ENCODE peak calls at places on chromosomes 6 and 20, in six cellular contexts. D is body of pancreas, R is prostate gland, O is testis, F is endothelial cell of umbilical vein, P is vagina. Y is an unnamed sample.
A peak's percentile ranks its signal among the peaks of the same experiment; 100 is the strongest.

GRCh38 chr20:1308702-1309095 is 20.2 kb downstream of the SDCBP2 start:
- DNase-seq in D (no peak), R (no peak), O (no peak), P (no peak), F (no peak), Y (no peak)

GRCh38 chr6:138103876-138104275 is 3.3 kb downstream of the PERP start:
- DNase-seq in P (no peak), F (no peak), D (no peak), O (no peak), R (no peak), Y (no peak)

GRCh38 chr20:48400009-48400408 is 427.8 kb downstream of the PREX1 start:
- DNase-seq in O (no peak), D (no peak), R (no peak), P (no peak), F (no peak), Y (no peak)

GRCh38 chr20:46213946-46214830 is 94.1 kb downstream of the CDH22 start:
- DNase-seq in P (no peak), R (no peak), F (no peak), D (no peak), O (peak; percentile 55), Y (no peak)

GRCh38 chr6:112216699-112217551 is 37.4 kb downstream of the LAMA4 start:
- DNase-seq in F (peak; percentile 96), D (no peak), P (no peak), R (no peak), O (no peak), Y (no peak)

GRCh38 chr6:36067374-36068011 is 39.9 kb downstream of the MAPK14 start:
- DNase-seq in F (peak; percentile 30), O (no peak), P (no peak), R (no peak), D (no peak), Y (no peak)

GRCh38 chr6:167733740-167734661 is 92.7 kb upstream of the AFDN start:
- DNase-seq in D (peak; percentile 60), O (peak; percentile 71), R (peak; percentile 57), F (peak; percentile 64), P (no peak), Y (no peak)

GRCh38 chr20:58854638-58855471 is 2.3 kb downstream of the GNAS start:
- DNase-seq in R (no peak), O (no peak), D (no peak), P (no peak), F (no peak), Y (no peak)

GRCh38 chr6:3813150-3813780 is 35.9 kb upstream of the FAM50B start:
- DNase-seq in P (no peak), F (peak; percentile 95), O (no peak), R (no peak), D (no peak), Y (no peak)

GRCh38 chr20:17875106-17875980 is 93.3 kb downstream of the SNX5 start:
- DNase-seq in R (peak; percentile 97), D (peak; percentile 98), P (no peak), F (peak; percentile 36), O (peak; percentile 96), Y (peak; percentile 88)

GRCh38 chr20:45867811-45868176 is 10.4 kb downstream of the ZSWIM3 start:
- DNase-seq in O (no peak), R (no peak), P (no peak), F (peak; percentile 17), D (no peak), Y (no peak)

GRCh38 chr6:38846844-38847243 is 131.7 kb downstream of the DNAH8 start:
- DNase-seq in D (no peak), F (no peak), R (no peak), P (no peak), O (no peak), Y (no peak)

GRCh38 chr6:142913511-142914047 is 31.4 kb downstream of the HIVEP2 start:
- DNase-seq in P (no peak), F (no peak), D (peak; percentile 43), O (peak; percentile 18), R (no peak), Y (no peak)

GRCh38 chr6:56902551-56903464 is 52.1 kb upstream of the BEND6 start:
- DNase-seq in P (no peak), O (peak; percentile 32), D (peak; percentile 10), R (no peak), F (peak; percentile 49), Y (peak; percentile 22)

GRCh38 chr20:57048027-57048869 is 218.2 kb downstream of the BMP7 start:
- DNase-seq in F (no peak), D (peak; percentile 37), O (peak; percentile 40), R (no peak), P (no peak), Y (no peak)

GRCh38 chr20:31819083-31819784 is at the start of gene MYLK2:
- DNase-seq in R (no peak), O (no peak), F (no peak), P (no peak), D (peak; percentile 82), Y (no peak)

GRCh38 chr6:166520905-166521834 is 65.3 kb downstream of the RAMACL start:
- DNase-seq in P (no peak), F (no peak), R (no peak), D (no peak), O (no peak), Y (no peak)

GRCh38 chr6:148769304-148769968 is 22.6 kb downstream of the UST start:
- DNase-seq in O (no peak), D (no peak), F (no peak), R (no peak), P (no peak), Y (no peak)

GRCh38 chr6:47047479-47048411 is 5.6 kb upstream of the ADGRF1 start:
- DNase-seq in F (peak; percentile 94), P (no peak), O (peak; percentile 76), R (peak; percentile 66), D (peak; percentile 72), Y (no peak)

GRCh38 chr6:22926613-22927348 is 357.4 kb downstream of the HDGFL1 start:
- DNase-seq in O (no peak), R (no peak), D (no peak), F (peak; percentile 70), P (no peak), Y (no peak)

GRCh38 chr6:165587206-165587605 is 75.8 kb downstream of the PDE10A start:
- DNase-seq in R (no peak), P (no peak), D (no peak), F (no peak), O (no peak), Y (no peak)

GRCh38 chr6:90466191-90466940 is 120.5 kb downstream of the MAP3K7 start:
- DNase-seq in D (no peak), P (no peak), F (no peak), O (no peak), R (no peak), Y (no peak)

GRCh38 chr6:154410619-154411044 is 54.0 kb upstream of the IPCEF1 start:
- DNase-seq in F (peak; percentile 97), O (peak; percentile 68), P (no peak), D (peak; percentile 56), R (peak; percentile 40), Y (peak; percentile 67)

GRCh38 chr6:149896491-149896890 is 1.4 kb downstream of the RAET1E start:
- DNase-seq in D (no peak), P (peak; percentile 80), R (peak; percentile 37), F (peak; percentile 18), O (no peak), Y (peak; percentile 29)

GRCh38 chr6:165833355-165833754 is 170.3 kb upstream of the PDE10A start:
- DNase-seq in R (no peak), F (no peak), O (no peak), D (no peak), P (no peak), Y (no peak)

GRCh38 chr6:166567107-166567506 is 19.4 kb downstream of the RAMACL start:
- DNase-seq in F (peak; percentile 42), P (no peak), R (no peak), D (no peak), O (no peak), Y (no peak)

GRCh38 chr6:148771212-148771601 is 24.4 kb downstream of the UST start:
- DNase-seq in O (peak; percentile 35), P (no peak), D (peak; percentile 31), F (no peak), R (peak; percentile 39), Y (no peak)

GRCh38 chr20:37941332-37941731 is 38.4 kb downstream of the VSTM2L start:
- DNase-seq in P (no peak), D (no peak), O (no peak), F (peak; percentile 6), R (no peak), Y (no peak)

GRCh38 chr6:69617163-69617562 is 179.6 kb downstream of the LMBRD1 start:
- DNase-seq in F (no peak), O (no peak), P (no peak), D (no peak), R (no peak), Y (no peak)

GRCh38 chr6:5151955-5152401 is 66.8 kb downstream of the PPP1R3G start:
- DNase-seq in P (peak; percentile 72), F (no peak), O (no peak), D (no peak), R (no peak), Y (no peak)

GRCh38 chr6:32888576-32888975 is 34.6 kb downstream of the PSMB9 start:
- DNase-seq in O (no peak), F (no peak), D (no peak), P (no peak), R (no peak), Y (no peak)
- H3K4me1 ChIP-seq in O (peaks cover 9% of the 10 kb centered on the region), F (peaks cover 3% of the 10 kb centered on the region), D (peaks cover 14% of the 10 kb centered on the region), P (peaks cover 24% of the 10 kb centered on the region), R (no peaks in the 10 kb centered on the region), Y (peaks cover 9% of the 10 kb centered on the region)

GRCh38 chr20:19975901-19976300 is 41.3 kb upstream of the NAA20 start:
- DNase-seq in O (peak; percentile 49), R (no peak), F (no peak), D (peak; percentile 57), P (no peak), Y (no peak)

GRCh38 chr20:19977373-19977770 is 39.8 kb upstream of the NAA20 start:
- DNase-seq in F (no peak), P (no peak), O (no peak), R (no peak), D (no peak), Y (no peak)

GRCh38 chr20:19975436-19975799 is 41.7 kb upstream of the NAA20 start:
- DNase-seq in P (no peak), F (no peak), R (peak; percentile 48), D (peak; percentile 75), O (peak; percentile 77), Y (peak; percentile 48)

GRCh38 chr20:19978511-19979210 is 38.5 kb upstream of the NAA20 start:
- DNase-seq in P (no peak), R (no peak), F (no peak), D (no peak), O (no peak), Y (no peak)

GRCh38 chr20:19976595-19977372 is 40.4 kb upstream of the NAA20 start:
- DNase-seq in R (peak; percentile 52), D (peak; percentile 78), O (peak; percentile 57), P (no peak), F (peak; percentile 49), Y (peak; percentile 58)
- H3K4me3 ChIP-seq in R (peak overlapping the region; percentile 56), D (peak overlapping the region; percentile 30), O (peak overlapping the region; percentile 2), P (peak overlapping the region; percentile 75), F (no peak overlapping the region), Y (peak overlapping the region; percentile 56)

GRCh38 chr6:43630980-43631619 is 2.0 kb upstream of the GTPBP2 start:
- DNase-seq in O (no peak), R (no peak), P (no peak), F (no peak), D (no peak), Y (no peak)
- TF ChIP-seq POLR2A in O (no peak), R (no peak), P (no peak), F (no peak), D (no peak), Y (no peak)

GRCh38 chr20:51759769-51760510 is 8.2 kb downstream of the ATP9A start:
- DNase-seq in D (no peak), P (no peak), R (no peak), F (no peak), O (no peak), Y (no peak)
- H3K4me1 ChIP-seq in D (peaks cover 12% of the 10 kb centered on the region), P (no peaks in the 10 kb centered on the region), R (peaks cover 15% of the 10 kb centered on the region), F (peaks cover 6% of the 10 kb centered on the region), O (peaks cover 21% of the 10 kb centered on the region), Y (no peaks in the 10 kb centered on the region)

GRCh38 chr6:101758338-101758737 is 364.8 kb downstream of the GRIK2 start:
- DNase-seq in F (no peak), R (no peak), P (no peak), D (no peak), O (no peak), Y (no peak)
- H3K4me3 ChIP-seq in F (no peak overlapping the region), R (no peak overlapping the region), P (no peak overlapping the region), D (no peak overlapping the region), O (no peak overlapping the region), Y (no peak overlapping the region)

Y was measured in ovary.